ENCODE peak calls at places on chromosomes 7 and 10, in nine cellular contexts. One of them, this sample, is unnamed.

GRCh38 chr10:110498087-110498981 is 627 bp downstream of the DUSP5 start:
- DNase-seq in A549: no peak
- DNase-seq in GM12865: peak; percentile 72
- DNase-seq in cardiac fibroblast: peak; percentile 51
- DNase-seq in H9: peak; percentile 43
- DNase-seq in cardiac muscle cell: peak; percentile 73
- DNase-seq in HCT116: no peak
- DNase-seq in BJ: no peak
- DNase-seq in PC-9: no peak
- DNase-seq in this sample: peak; percentile 33

GRCh38 chr7:71251706-71252105 is 119.8 kb downstream of the GALNT17 start:
- DNase-seq in A549: no peak
- DNase-seq in GM12865: no peak
- DNase-seq in cardiac fibroblast: no peak
- DNase-seq in H9: no peak
- DNase-seq in cardiac muscle cell: no peak
- DNase-seq in HCT116: no peak
- DNase-seq in BJ: no peak
- DNase-seq in PC-9: no peak
- DNase-seq in this sample: no peak

GRCh38 chr7:154684651-154685563 is 318.0 kb downstream of the PAXIP1 start:
- DNase-seq in A549: no peak
- DNase-seq in GM12865: no peak
- DNase-seq in cardiac fibroblast: no peak
- DNase-seq in H9: no peak
- DNase-seq in cardiac muscle cell: no peak
- DNase-seq in HCT116: no peak
- DNase-seq in BJ: no peak
- DNase-seq in PC-9: no peak
- DNase-seq in this sample: no peak

GRCh38 chr10:821322-821721 is 110.2 kb downstream of the LARP4B start:
- DNase-seq in A549: no peak
- DNase-seq in GM12865: no peak
- DNase-seq in cardiac fibroblast: peak; percentile 67
- DNase-seq in H9: no peak
- DNase-seq in cardiac muscle cell: peak; percentile 69
- DNase-seq in HCT116: no peak
- DNase-seq in BJ: peak; percentile 9
- DNase-seq in PC-9: no peak
- DNase-seq in this sample: no peak

GRCh38 chr7:157846281-157846680 is 509.5 kb downstream of the DNAJB6 start:
- DNase-seq in A549: no peak
- DNase-seq in GM12865: no peak
- DNase-seq in cardiac fibroblast: no peak
- DNase-seq in H9: no peak
- DNase-seq in cardiac muscle cell: no peak
- DNase-seq in HCT116: no peak
- DNase-seq in BJ: no peak
- DNase-seq in PC-9: no peak
- DNase-seq in this sample: no peak

GRCh38 chr10:110600487-110601101 is 33.1 kb downstream of the SMC3 start:
- DNase-seq in A549: peak; percentile 27
- DNase-seq in GM12865: peak; percentile 79
- DNase-seq in cardiac fibroblast: peak; percentile 76
- DNase-seq in H9: peak; percentile 45
- DNase-seq in cardiac muscle cell: peak; percentile 77
- DNase-seq in HCT116: peak; percentile 87
- DNase-seq in BJ: no peak
- DNase-seq in PC-9: peak; percentile 39
- DNase-seq in this sample: no peak

GRCh38 chr10:100020161-100020882 is 10.6 kb upstream of the DNMBP start:
- DNase-seq in A549: peak; percentile 46
- DNase-seq in GM12865: peak; percentile 92
- DNase-seq in cardiac fibroblast: no peak
- DNase-seq in H9: no peak
- DNase-seq in cardiac muscle cell: no peak
- DNase-seq in HCT116: no peak
- DNase-seq in BJ: no peak
- DNase-seq in PC-9: no peak
- DNase-seq in this sample: no peak

GRCh38 chr10:105770813-105771212 is 1129.7 kb downstream of the SORCS3 start:
- DNase-seq in A549: no peak
- DNase-seq in GM12865: no peak
- DNase-seq in cardiac fibroblast: no peak
- DNase-seq in H9: no peak
- DNase-seq in cardiac muscle cell: no peak
- DNase-seq in HCT116: no peak
- DNase-seq in BJ: no peak
- DNase-seq in PC-9: no peak
- DNase-seq in this sample: no peak

GRCh38 chr7:151271699-151272355 is 23.3 kb upstream of the SMARCD3 start:
- DNase-seq in A549: no peak
- DNase-seq in GM12865: no peak
- DNase-seq in cardiac fibroblast: peak; percentile 73
- DNase-seq in H9: no peak
- DNase-seq in cardiac muscle cell: peak; percentile 86
- DNase-seq in HCT116: no peak
- DNase-seq in BJ: peak; percentile 22
- DNase-seq in PC-9: peak; percentile 64
- DNase-seq in this sample: peak; percentile 40

GRCh38 chr7:128903621-128904361 is 6.7 kb downstream of the KCP start:
- DNase-seq in A549: no peak
- DNase-seq in GM12865: no peak
- DNase-seq in cardiac fibroblast: no peak
- DNase-seq in H9: peak; percentile 13
- DNase-seq in cardiac muscle cell: no peak
- DNase-seq in HCT116: no peak
- DNase-seq in BJ: no peak
- DNase-seq in PC-9: no peak
- DNase-seq in this sample: peak; percentile 52

GRCh38 chr10:123974406-123974805 is 82.8 kb upstream of the CPXM2 start:
- DNase-seq in A549: no peak
- DNase-seq in GM12865: no peak
- DNase-seq in cardiac fibroblast: peak; percentile 56
- DNase-seq in H9: no peak
- DNase-seq in cardiac muscle cell: peak; percentile 54
- DNase-seq in HCT116: peak; percentile 99
- DNase-seq in BJ: no peak
- DNase-seq in PC-9: no peak
- DNase-seq in this sample: no peak

GRCh38 chr10:31353574-31353973 is 34.6 kb downstream of the ZEB1 start:
- DNase-seq in A549: peak; percentile 43
- DNase-seq in GM12865: peak; percentile 86
- DNase-seq in cardiac fibroblast: peak; percentile 78
- DNase-seq in H9: no peak
- DNase-seq in cardiac muscle cell: peak; percentile 28
- DNase-seq in HCT116: peak; percentile 82
- DNase-seq in BJ: peak; percentile 36
- DNase-seq in PC-9: peak; percentile 85
- DNase-seq in this sample: no peak

GRCh38 chr10:111598433-111599059 is 521.7 kb downstream of the ADRA2A start:
- DNase-seq in A549: peak; percentile 13
- DNase-seq in GM12865: peak; percentile 73
- DNase-seq in cardiac fibroblast: peak; percentile 78
- DNase-seq in H9: peak; percentile 75
- DNase-seq in cardiac muscle cell: peak; percentile 61
- DNase-seq in HCT116: peak; percentile 60
- DNase-seq in BJ: peak; percentile 2
- DNase-seq in PC-9: no peak
- DNase-seq in this sample: peak; percentile 66

GRCh38 chr7:151673216-151673615 is 153.5 kb upstream of the RHEB start:
- DNase-seq in A549: no peak
- DNase-seq in GM12865: no peak
- DNase-seq in cardiac fibroblast: no peak
- DNase-seq in H9: no peak
- DNase-seq in cardiac muscle cell: no peak
- DNase-seq in HCT116: no peak
- DNase-seq in BJ: no peak
- DNase-seq in PC-9: no peak
- DNase-seq in this sample: no peak

GRCh38 chr10:71608863-71609768 is 110.5 kb downstream of the C10orf105 start:
- DNase-seq in A549: peak; percentile 63
- DNase-seq in GM12865: peak; percentile 68
- DNase-seq in cardiac fibroblast: peak; percentile 70
- DNase-seq in H9: peak; percentile 89
- DNase-seq in cardiac muscle cell: peak; percentile 78
- DNase-seq in HCT116: peak; percentile 49
- DNase-seq in BJ: no peak
- DNase-seq in PC-9: peak; percentile 48
- DNase-seq in this sample: peak; percentile 40

GRCh38 chr7:134845461-134845860 is 66.0 kb downstream of the CALD1 start:
- DNase-seq in A549: peak; percentile 18
- DNase-seq in GM12865: peak; percentile 58
- DNase-seq in cardiac fibroblast: peak; percentile 45
- DNase-seq in H9: no peak
- DNase-seq in cardiac muscle cell: no peak
- DNase-seq in HCT116: peak; percentile 38
- DNase-seq in BJ: no peak
- DNase-seq in PC-9: no peak
- DNase-seq in this sample: no peak
- TF ChIP-seq CTCF in A549: no peak
- TF ChIP-seq CTCF in GM12865: peak; percentile 62
- TF ChIP-seq CTCF in cardiac fibroblast: peak; percentile 42
- TF ChIP-seq CTCF in H9: peak; percentile 55
- TF ChIP-seq CTCF in cardiac muscle cell: peak; percentile 24
- TF ChIP-seq CTCF in HCT116: peak; percentile 79
- TF ChIP-seq CTCF in BJ: peak; percentile 31
- TF ChIP-seq CTCF in PC-9: peak; percentile 45
- TF ChIP-seq CTCF in this sample: no peak

GRCh38 chr10:30154126-30154525 is 94.7 kb upstream of the JCAD start:
- DNase-seq in A549: no peak
- DNase-seq in GM12865: no peak
- DNase-seq in cardiac fibroblast: no peak
- DNase-seq in H9: no peak
- DNase-seq in cardiac muscle cell: peak; percentile 2
- DNase-seq in HCT116: no peak
- DNase-seq in BJ: no peak
- DNase-seq in PC-9: no peak
- DNase-seq in this sample: no peak

GRCh38 chr10:30154561-30154960 is 95.2 kb upstream of the JCAD start:
- DNase-seq in A549: no peak
- DNase-seq in GM12865: no peak
- DNase-seq in cardiac fibroblast: no peak
- DNase-seq in H9: no peak
- DNase-seq in cardiac muscle cell: peak; percentile 18
- DNase-seq in HCT116: no peak
- DNase-seq in BJ: no peak
- DNase-seq in PC-9: no peak
- DNase-seq in this sample: no peak

GRCh38 chr10:30155401-30155800 is 96.0 kb upstream of the JCAD start:
- DNase-seq in A549: no peak
- DNase-seq in GM12865: peak; percentile 69
- DNase-seq in cardiac fibroblast: peak; percentile 36
- DNase-seq in H9: no peak
- DNase-seq in cardiac muscle cell: peak; percentile 12
- DNase-seq in HCT116: no peak
- DNase-seq in BJ: no peak
- DNase-seq in PC-9: no peak
- DNase-seq in this sample: no peak

GRCh38 chr10:30151581-30152389 is 92.4 kb upstream of the JCAD start:
- DNase-seq in A549: no peak
- DNase-seq in GM12865: peak; percentile 50
- DNase-seq in cardiac fibroblast: peak; percentile 87
- DNase-seq in H9: peak; percentile 49
- DNase-seq in cardiac muscle cell: peak; percentile 90
- DNase-seq in HCT116: peak; percentile 36
- DNase-seq in BJ: peak; percentile 87
- DNase-seq in PC-9: peak; percentile 80
- DNase-seq in this sample: no peak
- TF ChIP-seq CTCF in A549: no peak
- TF ChIP-seq CTCF in GM12865: no peak
- TF ChIP-seq CTCF in cardiac fibroblast: no peak
- TF ChIP-seq CTCF in H9: no peak
- TF ChIP-seq CTCF in cardiac muscle cell: no peak
- TF ChIP-seq CTCF in HCT116: no peak
- TF ChIP-seq CTCF in BJ: peak; percentile 20
- TF ChIP-seq CTCF in PC-9: no peak
- TF ChIP-seq CTCF in this sample: no peak

GRCh38 chr7:123346771-123347170 is 147.0 kb upstream of the SLC13A1 start:
- DNase-seq in A549: no peak
- DNase-seq in GM12865: no peak
- DNase-seq in cardiac fibroblast: no peak
- DNase-seq in H9: no peak
- DNase-seq in cardiac muscle cell: no peak
- DNase-seq in HCT116: no peak
- DNase-seq in BJ: no peak
- DNase-seq in PC-9: no peak
- DNase-seq in this sample: no peak
- TF ChIP-seq CTCF in A549: no peak
- TF ChIP-seq CTCF in GM12865: no peak
- TF ChIP-seq CTCF in cardiac fibroblast: no peak
- TF ChIP-seq CTCF in H9: no peak
- TF ChIP-seq CTCF in cardiac muscle cell: no peak
- TF ChIP-seq CTCF in HCT116: no peak
- TF ChIP-seq CTCF in BJ: no peak
- TF ChIP-seq CTCF in PC-9: no peak
- TF ChIP-seq CTCF in this sample: no peak

GRCh38 chr10:29849886-29850285 is 209.5 kb downstream of the JCAD start:
- DNase-seq in A549: no peak
- DNase-seq in GM12865: no peak
- DNase-seq in cardiac fibroblast: peak; percentile 9
- DNase-seq in H9: no peak
- DNase-seq in cardiac muscle cell: no peak
- DNase-seq in HCT116: no peak
- DNase-seq in BJ: no peak
- DNase-seq in PC-9: no peak
- DNase-seq in this sample: no peak

GRCh38 chr10:29850371-29850770 is 209.0 kb downstream of the JCAD start:
- DNase-seq in A549: no peak
- DNase-seq in GM12865: no peak
- DNase-seq in cardiac fibroblast: no peak
- DNase-seq in H9: no peak
- DNase-seq in cardiac muscle cell: no peak
- DNase-seq in HCT116: no peak
- DNase-seq in BJ: no peak
- DNase-seq in PC-9: no peak
- DNase-seq in this sample: no peak

GRCh38 chr10:29851241-29851640 is 208.1 kb downstream of the JCAD start:
- DNase-seq in A549: no peak
- DNase-seq in GM12865: no peak
- DNase-seq in cardiac fibroblast: no peak
- DNase-seq in H9: no peak
- DNase-seq in cardiac muscle cell: no peak
- DNase-seq in HCT116: no peak
- DNase-seq in BJ: no peak
- DNase-seq in PC-9: no peak
- DNase-seq in this sample: no peak

GRCh38 chr10:29846881-29847280 is 212.1 kb upstream of the SVIL start:
- DNase-seq in A549: no peak
- DNase-seq in GM12865: no peak
- DNase-seq in cardiac fibroblast: no peak
- DNase-seq in H9: no peak
- DNase-seq in cardiac muscle cell: no peak
- DNase-seq in HCT116: no peak
- DNase-seq in BJ: no peak
- DNase-seq in PC-9: no peak
- DNase-seq in this sample: no peak

DNA sequence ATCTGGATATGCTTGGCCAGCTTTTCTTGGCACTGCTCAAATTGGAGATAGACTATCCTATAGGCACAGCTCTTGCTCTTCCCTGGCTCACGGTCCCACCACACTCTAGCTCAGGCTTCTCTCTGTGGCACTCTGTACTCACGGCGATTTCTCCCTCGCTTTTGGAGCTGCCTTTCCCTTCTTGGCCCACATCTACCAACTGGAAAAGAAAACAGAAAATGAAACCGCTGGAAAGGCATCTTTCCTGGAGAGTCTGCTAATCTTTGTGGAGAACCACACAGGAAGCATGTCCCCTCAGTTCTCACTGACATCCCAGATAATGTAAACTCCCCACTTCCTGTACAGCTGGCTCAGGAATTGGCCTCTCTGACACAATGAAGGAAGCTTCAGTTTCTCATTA is 210.0 kb downstream of the JCAD start:
- DNase-seq in A549: no peak
- DNase-seq in GM12865: no peak
- DNase-seq in cardiac fibroblast: peak; percentile 64
- DNase-seq in H9: no peak
- DNase-seq in cardiac muscle cell: peak; percentile 94
- DNase-seq in HCT116: no peak
- DNase-seq in BJ: peak; percentile 37
- DNase-seq in PC-9: no peak
- DNase-seq in this sample: no peak
- TF ChIP-seq CTCF in A549: no peak
- TF ChIP-seq CTCF in GM12865: no peak
- TF ChIP-seq CTCF in cardiac fibroblast: no peak
- TF ChIP-seq CTCF in H9: no peak
- TF ChIP-seq CTCF in cardiac muscle cell: no peak
- TF ChIP-seq CTCF in HCT116: no peak
- TF ChIP-seq CTCF in BJ: no peak
- TF ChIP-seq CTCF in PC-9: no peak
- TF ChIP-seq CTCF in this sample: no peak

This sample was measured in pancreas.